ENCODE peak calls at places on chromosomes 7 and 10, in eight cellular contexts. B, R, N, Y, D, A, I and O are unnamed samples.
A peak's percentile ranks its signal among the peaks of the same experiment; 100 is the strongest.

GRCh38 chr7:92020636-92021035 is 80.0 kb downstream of the AKAP9 start:
- DNase-seq in B (no peak), R (no peak), N (no peak), Y (no peak), D (no peak), A (no peak), I (no peak), O (no peak)

GRCh38 chr7:43847496-43847895 is 21.8 kb downstream of the MRPS24 start:
- DNase-seq in B (no peak), R (no peak), N (no peak), Y (no peak), D (no peak), A (no peak), I (no peak), O (no peak)

GRCh38 chr7:64947252-64948000 is 43.4 kb downstream of the ZNF117 start:
- DNase-seq in B (no peak), R (no peak), N (no peak), Y (peak; percentile 77), D (no peak), A (no peak), I (no peak), O (peak; percentile 86)

GRCh38 chr7:131466735-131467365 is 89.6 kb downstream of the PODXL start:
- DNase-seq in B (no peak), R (no peak), N (no peak), Y (no peak), D (no peak), A (no peak), I (no peak), O (peak; percentile 78)

GRCh38 chr7:33639552-33640197 is 265.7 kb upstream of the BMPER start:
- DNase-seq in B (no peak), R (no peak), N (peak; percentile 33), Y (no peak), D (no peak), A (no peak), I (no peak), O (no peak)

GRCh38 chr10:43214071-43214955 is 52.6 kb downstream of the RASGEF1A start:
- DNase-seq in B (no peak), R (no peak), N (no peak), Y (no peak), D (no peak), A (no peak), I (no peak), O (peak; percentile 33)

GRCh38 chr7:74633451-74633921 is 24.0 kb upstream of the GTF2I start:
- DNase-seq in B (no peak), R (peak; percentile 23), N (no peak), Y (no peak), D (no peak), A (no peak), I (peak; percentile 38), O (no peak)

GRCh38 chr10:89992575-89992974 is 291.2 kb downstream of the KIF20B start:
- DNase-seq in B (no peak), R (no peak), N (no peak), Y (no peak), D (no peak), A (peak; percentile 11), I (no peak), O (no peak)

GRCh38 chr10:123678376-123678775 is 12.2 kb downstream of the GPR26 start:
- DNase-seq in B (no peak), R (no peak), N (no peak), Y (no peak), D (peak; percentile 26), A (no peak), I (peak; percentile 9), O (no peak)

GRCh38 chr7:104252409-104253134 is 44.8 kb upstream of the ORC5 start:
- DNase-seq in B (no peak), R (no peak), N (no peak), Y (no peak), D (no peak), A (no peak), I (peak; percentile 19), O (no peak)

GRCh38 chr7:232571-233455 is 40.4 kb downstream of the FAM20C start:
- DNase-seq in B (no peak), R (no peak), N (no peak), Y (no peak), D (peak; percentile 85), A (no peak), I (no peak), O (no peak)

GRCh38 chr7:42691030-42691639 is 220.7 kb downstream of the C7orf25 start:
- DNase-seq in B (no peak), R (peak; percentile 12), N (peak; percentile 20), Y (peak; percentile 17), D (no peak), A (no peak), I (no peak), O (peak; percentile 25)

GRCh38 chr10:79984851-79985250 is 35.9 kb upstream of the SFTPD start:
- DNase-seq in B (no peak), R (peak; percentile 8), N (no peak), Y (no peak), D (no peak), A (no peak), I (no peak), O (peak; percentile 75)

GRCh38 chr7:121180436-121181063 is 148.2 kb upstream of the WNT16 start:
- DNase-seq in B (no peak), R (no peak), N (no peak), Y (no peak), D (no peak), A (peak; percentile 79), I (no peak), O (no peak)

GRCh38 chr7:37357277-37357996 is 91.2 kb downstream of the ELMO1 start:
- DNase-seq in B (no peak), R (no peak), N (no peak), Y (no peak), D (no peak), A (no peak), I (peak; percentile 45), O (no peak)

GRCh38 chr10:78952018-78952417 is 116.7 kb upstream of the ZMIZ1 start:
- DNase-seq in B (no peak), R (no peak), N (no peak), Y (no peak), D (no peak), A (no peak), I (no peak), O (no peak)

GRCh38 chr7:112112822-112113255 is 93.4 kb downstream of the DOCK4 start:
- DNase-seq in B (peak; percentile 30), R (no peak), N (peak; percentile 61), Y (no peak), D (no peak), A (no peak), I (no peak), O (peak; percentile 53)

GRCh38 chr7:153380636-153381035 is 621.1 kb downstream of the ACTR3B start:
- DNase-seq in B (no peak), R (no peak), N (no peak), Y (no peak), D (no peak), A (no peak), I (no peak), O (no peak)

GRCh38 chr10:4849555-4850242 is 23.7 kb downstream of the AKR1E2 start:
- DNase-seq in B (peak; percentile 93), R (peak; percentile 93), N (peak; percentile 95), Y (peak; percentile 75), D (peak; percentile 95), A (peak; percentile 37), I (peak; percentile 83), O (peak; percentile 95)

DNA sequence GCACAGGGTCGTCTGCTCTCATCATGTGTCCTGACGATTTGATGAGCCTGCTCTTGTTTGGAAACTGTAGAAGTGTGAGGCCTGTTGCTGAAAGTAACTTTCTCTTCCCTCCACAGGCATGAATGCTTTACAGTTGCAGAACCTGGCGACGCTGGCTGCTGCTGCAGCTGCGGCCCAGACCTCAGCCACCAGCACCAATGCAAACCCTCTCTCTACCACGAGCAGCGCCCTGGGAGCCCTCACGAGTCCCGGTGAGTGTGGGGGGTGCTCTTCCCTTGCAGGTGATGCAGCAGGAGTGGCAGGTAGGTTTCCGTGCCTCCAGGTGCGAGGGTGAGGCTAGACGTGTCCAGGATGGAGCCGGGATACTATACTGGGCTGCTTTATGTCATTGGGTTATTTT is 270.6 kb downstream of the CELF2 start:
- DNase-seq in B (no peak), R (no peak), N (no peak), Y (no peak), D (no peak), A (no peak), I (no peak), O (no peak)
- H3K36me3 ChIP-seq in B (no peaks in the 10 kb centered on the region), R (peaks cover 17% of the 10 kb centered on the region), N (no peaks in the 10 kb centered on the region), Y (no peaks in the 10 kb centered on the region), D (no peaks in the 10 kb centered on the region), A (peaks cover 25% of the 10 kb centered on the region), I (no peaks in the 10 kb centered on the region), O (peaks cover 40% of the 10 kb centered on the region)

GRCh38 chr7:139673230-139673629 is 104.6 kb downstream of the HIPK2 start:
- DNase-seq in B (no peak), R (peak; percentile 35), N (no peak), Y (peak; percentile 61), D (no peak), A (peak; percentile 90), I (no peak), O (no peak)
- TF ChIP-seq EP300 in B (no peak), R (no peak), N (no peak), Y (peak; percentile 31), D (no peak), A (peak; percentile 56), I (no peak), O (no peak)

DNA sequence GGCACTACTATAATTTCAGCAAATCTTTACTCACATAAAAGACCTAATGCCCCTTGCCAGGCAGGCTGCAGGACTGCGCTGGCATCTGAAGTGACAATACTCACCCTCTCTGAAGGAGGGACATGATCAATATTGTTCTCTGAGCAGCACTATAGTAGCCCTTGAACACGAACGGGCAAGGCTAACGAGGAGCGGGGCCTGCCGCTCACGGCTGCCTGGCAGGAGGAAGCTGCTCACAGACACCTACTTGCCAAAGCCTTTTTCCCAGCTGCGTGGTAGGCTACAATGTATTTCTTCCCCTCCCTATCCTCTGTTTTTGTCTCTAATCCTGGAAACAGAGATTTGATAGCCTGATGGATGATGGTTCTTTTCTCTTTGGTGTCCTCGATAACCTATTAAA is 19.9 kb downstream of the PUS7 start:
- DNase-seq in B (no peak), R (no peak), N (no peak), Y (no peak), D (no peak), A (no peak), I (no peak), O (peak; percentile 55)
- H3K36me3 ChIP-seq in B (no peaks in the 10 kb centered on the region), R (peaks cover 5% of the 10 kb centered on the region), N (no peaks in the 10 kb centered on the region), Y (peaks cover 57% of the 10 kb centered on the region), D (no peaks in the 10 kb centered on the region), A (peaks cover 1% of the 10 kb centered on the region), I (peaks cover 90% of the 10 kb centered on the region), O (peaks cover 47% of the 10 kb centered on the region)

DNA sequence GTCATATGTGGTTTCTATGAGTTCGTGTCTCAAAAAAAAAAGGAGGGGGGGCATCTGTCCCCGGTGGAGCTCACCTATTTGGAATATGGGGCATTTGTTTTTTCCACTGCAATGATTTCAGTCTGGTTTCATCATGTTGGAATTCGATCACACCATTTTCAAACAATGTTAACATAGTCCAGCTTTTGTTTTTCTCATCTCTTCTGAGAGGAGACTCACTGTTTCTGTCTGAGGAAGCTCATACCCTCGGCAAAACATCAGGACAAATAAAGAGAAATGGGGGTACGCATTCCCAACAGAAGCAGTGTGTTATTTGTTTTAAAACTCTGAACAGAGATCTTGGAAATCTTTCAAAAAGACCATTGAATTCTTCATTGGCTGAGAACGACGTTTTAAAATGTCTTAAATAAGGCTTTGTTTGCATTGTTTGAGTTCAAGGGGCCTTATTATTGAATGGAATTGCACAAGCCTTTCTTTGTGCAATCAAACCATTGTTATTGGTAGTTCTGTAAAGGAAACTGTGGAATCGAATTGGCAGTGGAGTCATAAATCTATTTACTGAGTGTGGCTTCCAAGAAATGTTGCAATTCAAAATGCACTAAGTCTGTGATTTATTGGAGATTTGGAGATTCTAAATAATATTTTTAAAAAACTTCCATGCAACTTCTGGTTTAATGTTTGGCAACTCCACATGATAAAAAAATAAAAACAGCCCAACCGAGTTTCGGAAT is 173.1 kb downstream of the RTKN2 start:
- DNase-seq in B (no peak), R (no peak), N (no peak), Y (no peak), D (no peak), A (no peak), I (no peak), O (no peak)
- TF ChIP-seq EP300 in B (no peak), R (no peak), N (no peak), Y (no peak), D (no peak), A (no peak), I (no peak), O (no peak)